ENCODE peak calls at places on chromosomes 13 and 19, in four cellular contexts. Q is lower lobe of right lung, D is body of pancreas, Z is MG63. M is an unnamed sample. For H3K36me3, the result is how much of the 10 kb centered on the place peaks cover.

GRCh38 chr13:35179494-35179893 is 237.4 kb downstream of the NBEA start:
- DNase-seq in Z (peak), Q (no peak), D (no peak), M (peak)

GRCh38 chr13:108963846-108964600 is 334.6 kb downstream of the MYO16 start:
- DNase-seq in Q (no peak), Z (no peak), D (no peak), M (peak)

GRCh38 chr19:29547361-29547960 is 21.7 kb downstream of the VSTM2B start:
- DNase-seq in D (no peak), Q (no peak), Z (no peak), M (no peak)

GRCh38 chr19:30584121-30584520 is 211.9 kb downstream of the ZNF536 start:
- DNase-seq in Q (no peak), Z (no peak), D (no peak), M (no peak)

GRCh38 chr13:49782784-49783183 is 9.7 kb downstream of the KPNA3 start:
- DNase-seq in Q (no peak), Z (no peak), D (no peak), M (no peak)

GRCh38 chr13:99301056-99301838 is 6.0 kb downstream of the GPR183 start:
- DNase-seq in Q (no peak), D (no peak), Z (no peak), M (no peak)

GRCh38 chr13:95643471-95643813 is 1.1 kb downstream of the DZIP1 start:
- DNase-seq in Q (no peak), Z (peak), D (no peak), M (peak)

GRCh38 chr19:3902317-3902973 is 22.0 kb downstream of the ATCAY start:
- DNase-seq in Z (no peak), D (no peak), Q (no peak), M (no peak)

GRCh38 chr19:2759392-2759791 is 19.6 kb upstream of the SLC39A3 start:
- DNase-seq in Z (no peak), Q (no peak), D (no peak), M (no peak)

GRCh38 chr13:72808917-72809500 is 27.1 kb downstream of the PIBF1 start:
- DNase-seq in Q (no peak), D (no peak), Z (no peak), M (peak)

GRCh38 chr13:114140131-114140908 is 7.9 kb upstream of the RASA3 start:
- DNase-seq in Q (no peak), D (no peak), Z (no peak), M (no peak)

GRCh38 chr13:114142640-114143490 is 10.4 kb upstream of the RASA3 start:
- DNase-seq in D (peak), Z (no peak), Q (peak), M (no peak)

GRCh38 chr13:114142137-114142550 is 9.7 kb upstream of the RASA3 start:
- DNase-seq in Q (no peak), D (no peak), Z (no peak), M (no peak)

GRCh38 chr13:114140909-114141255 is 8.5 kb upstream of the RASA3 start:
- DNase-seq in D (no peak), Z (no peak), Q (no peak), M (no peak)

GRCh38 chr13:114141261-114141996 is 9.0 kb upstream of the RASA3 start:
- DNase-seq in D (no peak), Q (no peak), Z (no peak), M (no peak)
- H3K4me3 ChIP-seq in D (no peak), Q (no peak), Z (no peak), M (no peak)

GRCh38 chr19:11165486-11166030 is 10.0 kb upstream of the SPC24 start:
- DNase-seq in Z (peak), D (no peak), Q (no peak), M (peak)
- H3K36me3 ChIP-seq in Z (half or more), D (under half), Q (half or more), M (under half)

GRCh38 chr13:114064516-114065140 is 67.8 kb downstream of the RASA3 start:
- DNase-seq in Q (peak), D (no peak), Z (peak), M (peak)
- H3K4me3 ChIP-seq in Q (peak), D (no peak), Z (peak), M (peak)

GRCh38 chr13:31092631-31093030 is 69.1 kb downstream of the HSPH1 start:
- DNase-seq in Z (no peak), Q (no peak), D (no peak), M (no peak)
- H3K36me3 ChIP-seq in Z (under half), Q (under half), D (under half), M (under half)

M was measured in adipocyte.